ENCODE peak calls at places on chromosomes 11 and 22, in seven cellular contexts. Y, R, Q, C, K, A and G are unnamed samples.

GRCh38 chr11:105960252-105961245 is 61.5 kb downstream of the MSANTD4 start:
- DNase-seq in Y (no peak), R (peak), Q (no peak), C (peak), K (peak), A (no peak), G (no peak)

GRCh38 chr22:31451709-31452571 is 37.7 kb downstream of the EIF4ENIF1 start:
- DNase-seq in Y (peak), R (no peak), Q (no peak), C (peak), K (no peak), A (peak), G (no peak)

GRCh38 chr22:26322179-26322905 is 106.7 kb upstream of the ASPHD2 start:
- DNase-seq in Y (no peak), R (no peak), Q (no peak), C (no peak), K (no peak), A (no peak), G (no peak)

GRCh38 chr22:47043835-47044721 is 281.6 kb downstream of the TBC1D22A start:
- DNase-seq in Y (no peak), R (no peak), Q (no peak), C (no peak), K (no peak), A (no peak), G (no peak)

GRCh38 chr11:20103281-20103680 is 57.0 kb downstream of the DBX1 start:
- DNase-seq in Y (no peak), R (no peak), Q (no peak), C (no peak), K (no peak), A (no peak), G (no peak)

GRCh38 chr11:10693509-10694071 is at the start of gene IRAG1:
- DNase-seq in Y (peak), R (no peak), Q (no peak), C (no peak), K (no peak), A (no peak), G (no peak)

GRCh38 chr22:24894998-24895397 is 51.5 kb downstream of the LHFPL7 start:
- DNase-seq in Y (peak), R (no peak), Q (no peak), C (peak), K (no peak), A (no peak), G (no peak)

GRCh38 chr11:119316729-119317591 is at the start of gene MCAM:
- DNase-seq in Y (peak), R (peak), Q (peak), C (peak), K (peak), A (no peak), G (no peak)

GRCh38 chr11:57456960-57457642 is 3.2 kb upstream of the RTN4RL2 start:
- DNase-seq in Y (peak), R (peak), Q (no peak), C (peak), K (peak), A (no peak), G (no peak)

GRCh38 chr11:44847316-44847715 is 103.4 kb downstream of the TP53I11 start:
- DNase-seq in Y (no peak), R (no peak), Q (no peak), C (no peak), K (no peak), A (no peak), G (no peak)

GRCh38 chr11:70134490-70134889 is 56.4 kb downstream of the ANO1 start:
- DNase-seq in Y (no peak), R (no peak), Q (no peak), C (no peak), K (no peak), A (no peak), G (no peak)

GRCh38 chr11:14075118-14075601 is 112.6 kb downstream of the SPON1 start:
- DNase-seq in Y (no peak), R (no peak), Q (no peak), C (no peak), K (no peak), A (no peak), G (no peak)

GRCh38 chr22:48721394-48721666 is 1106.3 kb downstream of the BRD1 start:
- DNase-seq in Y (no peak), R (no peak), Q (no peak), C (no peak), K (no peak), A (no peak), G (no peak)

GRCh38 chr11:130455493-130456127 is 7.2 kb downstream of the ADAMTS15 start:
- DNase-seq in Y (no peak), R (no peak), Q (no peak), C (no peak), K (no peak), A (no peak), G (no peak)

GRCh38 chr11:1091332-1092083 is 16.8 kb downstream of the MUC2 start:
- DNase-seq in Y (no peak), R (no peak), Q (no peak), C (no peak), K (no peak), A (no peak), G (no peak)

GRCh38 chr11:118437736-118438125 is 1.4 kb downstream of the KMT2A start:
- DNase-seq in Y (peak), R (peak), Q (no peak), C (peak), K (peak), A (no peak), G (no peak)

GRCh38 chr11:17405232-17406005 is 17.0 kb upstream of the KCNJ11 start:
- DNase-seq in Y (peak), R (no peak), Q (no peak), C (peak), K (peak), A (no peak), G (no peak)

GRCh38 chr22:27164781-27165503 is 507.6 kb downstream of the MIAT start:
- DNase-seq in Y (no peak), R (no peak), Q (no peak), C (no peak), K (no peak), A (no peak), G (no peak)

GRCh38 chr11:8127442-8127841 is 41.4 kb downstream of the RIC3 start:
- DNase-seq in Y (no peak), R (no peak), Q (no peak), C (no peak), K (no peak), A (no peak), G (no peak)

GRCh38 chr11:86632499-86633269 is 39.7 kb downstream of the ME3 start:
- DNase-seq in Y (peak), R (no peak), Q (no peak), C (peak), K (no peak), A (peak), G (no peak)

GRCh38 chr22:32050678-32051515 is 7.8 kb downstream of the SLC5A1 start:
- DNase-seq in Y (no peak), R (peak), Q (no peak), C (peak), K (no peak), A (peak), G (no peak)

GRCh38 chr11:90220391-90220790 is 2.5 kb downstream of the CHORDC1 start:
- DNase-seq in Y (no peak), R (no peak), Q (no peak), C (no peak), K (no peak), A (no peak), G (no peak)

GRCh38 chr11:18617688-18618340 is 16.3 kb downstream of the SPTY2D1 start:
- DNase-seq in Y (no peak), R (no peak), Q (no peak), C (no peak), K (no peak), A (peak), G (no peak)

GRCh38 chr11:57485217-57486007 is 25.1 kb downstream of the RTN4RL2 start:
- DNase-seq in Y (no peak), R (no peak), Q (no peak), C (no peak), K (no peak), A (no peak), G (no peak)

GRCh38 chr11:73266644-73267015 is 5.5 kb upstream of the P2RY6 start:
- DNase-seq in Y (no peak), R (no peak), Q (no peak), C (no peak), K (no peak), A (no peak), G (no peak)

GRCh38 chr11:73267122-73267846 is 4.9 kb upstream of the P2RY6 start:
- DNase-seq in Y (no peak), R (no peak), Q (no peak), C (no peak), K (no peak), A (no peak), G (no peak)

GRCh38 chr11:73267921-73268540 is 4.1 kb upstream of the P2RY6 start:
- DNase-seq in Y (no peak), R (no peak), Q (no peak), C (no peak), K (no peak), A (no peak), G (no peak)

GRCh38 chr11:73265278-73265810 is 6.8 kb upstream of the P2RY6 start:
- DNase-seq in Y (no peak), R (no peak), Q (no peak), C (no peak), K (no peak), A (no peak), G (no peak)

DNA sequence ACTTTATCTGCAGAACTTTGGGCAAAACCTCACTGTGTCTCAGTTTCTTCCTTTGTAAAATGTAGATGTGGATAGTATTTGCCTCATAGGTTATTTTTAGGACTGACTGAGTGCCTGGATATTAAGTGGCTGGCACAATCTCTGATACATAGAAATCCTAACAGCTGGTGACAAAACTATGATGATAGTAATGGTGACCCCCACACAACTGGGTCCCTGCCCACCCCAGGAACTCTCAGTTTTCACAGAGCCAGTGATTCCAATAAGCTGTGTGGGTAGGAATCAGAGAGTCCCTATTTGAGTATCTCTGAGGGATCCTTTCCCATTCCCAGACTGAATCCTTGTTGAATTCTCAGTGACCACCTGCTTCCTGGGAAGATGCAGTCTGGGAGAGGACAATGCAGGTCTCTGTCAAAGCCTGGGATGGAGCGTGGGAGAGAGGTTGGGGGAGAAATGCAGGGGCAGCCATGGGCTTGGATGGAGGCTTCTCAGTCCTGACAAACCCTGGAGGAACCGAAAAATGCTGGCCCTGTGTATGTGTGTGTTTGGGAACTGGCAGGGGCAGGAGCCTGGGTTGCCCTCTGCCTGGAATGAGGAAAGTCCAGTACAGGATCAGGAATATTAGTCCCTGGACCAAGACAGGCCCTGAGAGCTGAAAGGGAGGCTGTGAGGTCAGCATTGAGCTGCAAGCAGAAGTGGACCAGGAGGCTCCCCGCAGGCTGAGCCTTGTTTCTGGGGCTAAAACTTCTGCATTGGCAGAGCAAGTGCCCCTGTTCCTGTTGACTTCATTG is 6.1 kb upstream of the P2RY6 start:
- DNase-seq in Y (no peak), R (no peak), Q (no peak), C (no peak), K (no peak), A (no peak), G (no peak)
- TF ChIP-seq TAF1 in Y (no peak), R (no peak), Q (no peak), C (no peak), K (no peak), A (no peak), G (no peak)

DNA sequence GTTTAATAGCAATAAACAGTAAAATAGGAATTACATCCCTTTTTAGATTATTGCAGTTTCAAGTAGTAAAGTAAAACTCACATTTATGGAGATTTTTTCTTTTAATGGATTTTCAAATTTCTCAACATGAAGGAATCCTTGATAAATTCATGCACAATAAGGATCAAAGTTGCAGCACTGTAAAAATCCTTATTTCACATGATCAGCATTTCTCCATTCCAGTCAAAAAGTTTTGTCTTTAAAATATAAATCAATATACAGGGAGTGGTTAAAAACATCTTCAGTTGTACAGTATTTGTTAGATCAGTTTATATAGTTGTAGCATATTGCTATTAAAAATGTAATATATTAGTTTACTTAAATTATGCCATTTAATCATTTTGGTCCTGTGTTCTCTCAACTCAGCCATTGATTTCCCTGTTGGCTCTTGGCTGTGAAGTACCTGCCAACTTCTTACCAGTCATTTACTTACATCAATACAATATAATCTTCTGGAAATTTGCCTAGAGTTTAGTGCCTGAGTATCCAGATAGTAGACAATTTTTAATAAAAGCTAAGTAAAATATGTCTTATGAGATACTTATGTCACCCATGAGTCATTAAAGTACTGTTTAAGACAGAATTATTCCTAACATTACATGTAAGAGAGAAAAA is 12.1 kb downstream of the ELP4 start:
- DNase-seq in Y (no peak), R (no peak), Q (no peak), C (no peak), K (no peak), A (no peak), G (no peak)
- TF ChIP-seq TAF1 in Y (no peak), R (no peak), Q (no peak), C (no peak), K (no peak), A (no peak), G (no peak)

DNA sequence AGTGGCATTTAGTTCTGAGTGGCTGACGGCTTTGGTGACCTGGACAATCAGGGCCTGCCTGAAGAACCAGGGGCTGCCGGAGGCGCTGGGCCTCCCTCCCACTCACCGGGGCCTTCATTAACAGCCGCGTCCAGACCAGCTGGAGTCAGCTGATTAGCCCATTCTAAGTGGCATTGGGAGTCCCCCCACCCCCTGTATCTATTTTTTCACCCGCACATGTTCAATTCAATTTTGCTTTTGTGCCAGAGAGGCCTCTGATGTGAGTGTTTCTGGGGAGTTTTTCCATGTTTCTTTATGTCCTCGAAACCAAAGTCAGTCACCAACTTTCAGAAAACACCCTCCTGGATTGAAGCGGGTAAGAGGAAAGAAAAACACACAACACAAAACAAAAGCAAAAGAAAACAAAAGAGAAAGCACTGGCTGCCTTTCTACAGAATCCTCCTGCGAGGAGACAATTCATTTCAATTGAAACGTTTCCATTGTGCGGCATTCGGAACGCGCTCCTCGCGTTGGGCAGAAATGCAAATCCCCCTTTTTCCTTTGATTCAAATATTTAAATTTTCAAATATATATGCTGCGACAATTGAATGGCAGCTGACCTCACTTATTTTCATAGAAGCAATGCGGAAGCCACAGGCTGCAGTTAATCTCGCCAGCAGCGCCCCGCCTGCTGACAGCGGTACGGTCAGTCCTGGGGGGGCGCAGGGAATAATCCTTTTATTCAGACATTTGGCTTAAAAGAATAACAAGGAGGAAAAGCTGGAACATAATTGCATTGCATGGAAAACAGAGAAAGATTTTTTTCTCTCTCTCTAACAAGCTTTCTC is 17.6 kb downstream of the CDKN1C start:
- DNase-seq in Y (no peak), R (peak), Q (no peak), C (no peak), K (no peak), A (no peak), G (no peak)
- TF ChIP-seq TAF1 in Y (no peak), R (no peak), Q (no peak), C (no peak), K (no peak), A (no peak), G (no peak)

DNA sequence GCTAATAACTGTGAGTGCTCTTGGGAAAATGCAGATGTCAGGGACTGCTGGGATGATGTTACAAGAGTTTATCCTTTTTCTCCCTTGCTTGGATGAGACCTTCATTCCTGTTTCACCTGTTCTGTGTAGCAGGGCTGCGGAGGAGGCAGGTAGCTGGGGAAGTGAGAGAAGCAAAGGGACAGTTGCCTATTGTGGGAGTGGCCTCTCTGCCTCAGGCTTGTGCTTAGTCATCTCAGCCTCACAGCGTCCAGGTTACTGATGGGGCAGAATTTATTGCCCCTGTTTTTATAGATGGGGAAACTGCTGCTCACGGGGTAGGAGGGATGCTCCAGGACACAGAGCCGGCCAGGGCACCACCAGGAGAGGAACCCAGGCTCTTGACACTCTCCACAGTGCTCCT is 1.7 kb downstream of the STX3 start:
- DNase-seq in Y (no peak), R (peak), Q (peak), C (no peak), K (no peak), A (no peak), G (no peak)
- TF ChIP-seq TAF1 in Y (no peak), R (no peak), Q (no peak), C (no peak), K (no peak), A (no peak), G (no peak)

GRCh38 chr11:122305426-122305825 is 189.4 kb upstream of the BLID start:
- DNase-seq in Y (no peak), R (no peak), Q (no peak), C (no peak), K (no peak), A (no peak), G (no peak)
- TF ChIP-seq TAF1 in Y (no peak), R (no peak), Q (no peak), C (no peak), K (no peak), A (no peak), G (no peak)